ENCODE peak calls at places on chromosomes 12 and 14, in five cellular contexts. One of them, this sample, is unnamed.

GRCh38 chr14:58663494-58664111 is 25.8 kb downstream of the DACT1 start:
- DNase-seq in body of pancreas: no peak
- DNase-seq in heart left ventricle: no peak
- DNase-seq in A549: no peak
- DNase-seq in adrenal gland: no peak
- DNase-seq in this sample: no peak

GRCh38 chr14:74575936-74576335 is 36.1 kb downstream of the LTBP2 start:
- DNase-seq in adrenal gland: no peak
- DNase-seq in body of pancreas: no peak
- DNase-seq in A549: no peak
- DNase-seq in heart left ventricle: peak; percentile 14
- DNase-seq in this sample: no peak

GRCh38 chr14:68164723-68165122 is 345.1 kb downstream of the RAD51B start:
- DNase-seq in heart left ventricle: no peak
- DNase-seq in adrenal gland: no peak
- DNase-seq in body of pancreas: no peak
- DNase-seq in A549: peak; percentile 18
- DNase-seq in this sample: no peak

GRCh38 chr12:112149596-112149995 is 24.2 kb downstream of the TRAFD1 start:
- DNase-seq in A549: no peak
- DNase-seq in adrenal gland: no peak
- DNase-seq in body of pancreas: peak; percentile 55
- DNase-seq in heart left ventricle: no peak
- DNase-seq in this sample: no peak

GRCh38 chr14:104797112-104798044 is 1.8 kb upstream of the AKT1 start:
- DNase-seq in adrenal gland: no peak
- DNase-seq in A549: no peak
- DNase-seq in heart left ventricle: no peak
- DNase-seq in body of pancreas: no peak
- DNase-seq in this sample: peak; percentile 55

GRCh38 chr12:604956-605355 is 58.3 kb downstream of the NINJ2 start:
- DNase-seq in heart left ventricle: no peak
- DNase-seq in adrenal gland: no peak
- DNase-seq in A549: no peak
- DNase-seq in body of pancreas: no peak
- DNase-seq in this sample: no peak

GRCh38 chr14:96100171-96101064 is 61.3 kb downstream of the C14orf132 start:
- DNase-seq in body of pancreas: peak; percentile 90
- DNase-seq in adrenal gland: peak; percentile 77
- DNase-seq in heart left ventricle: no peak
- DNase-seq in A549: peak; percentile 82
- DNase-seq in this sample: peak; percentile 63

GRCh38 chr12:6684609-6685008 is 4.6 kb downstream of the ZNF384 start:
- DNase-seq in heart left ventricle: no peak
- DNase-seq in A549: peak; percentile 56
- DNase-seq in adrenal gland: peak; percentile 24
- DNase-seq in body of pancreas: peak; percentile 17
- DNase-seq in this sample: peak; percentile 74

GRCh38 chr14:81980601-81981310 is 447.1 kb upstream of the SEL1L start:
- DNase-seq in A549: no peak
- DNase-seq in heart left ventricle: no peak
- DNase-seq in body of pancreas: peak; percentile 5
- DNase-seq in adrenal gland: peak; percentile 2
- DNase-seq in this sample: no peak

GRCh38 chr12:108768591-108769500 is 37.5 kb upstream of the CORO1C start:
- DNase-seq in A549: peak; percentile 84
- DNase-seq in heart left ventricle: peak; percentile 74
- DNase-seq in adrenal gland: peak; percentile 29
- DNase-seq in body of pancreas: peak; percentile 71
- DNase-seq in this sample: peak; percentile 31

GRCh38 chr12:66020481-66020880 is 110.1 kb downstream of the LLPH start:
- DNase-seq in A549: no peak
- DNase-seq in body of pancreas: no peak
- DNase-seq in adrenal gland: no peak
- DNase-seq in heart left ventricle: no peak
- DNase-seq in this sample: no peak

GRCh38 chr12:50555471-50555885 is 50.7 kb downstream of the DIP2B start:
- DNase-seq in heart left ventricle: no peak
- DNase-seq in adrenal gland: no peak
- DNase-seq in body of pancreas: no peak
- DNase-seq in A549: no peak
- DNase-seq in this sample: peak; percentile 59

GRCh38 chr12:55842681-55843429 is at the start of gene MMP19:
- DNase-seq in heart left ventricle: no peak
- DNase-seq in adrenal gland: peak; percentile 35
- DNase-seq in A549: no peak
- DNase-seq in body of pancreas: no peak
- DNase-seq in this sample: no peak

GRCh38 chr14:95043314-95043713 is 114.0 kb downstream of the DICER1 start:
- DNase-seq in adrenal gland: no peak
- DNase-seq in body of pancreas: no peak
- DNase-seq in heart left ventricle: no peak
- DNase-seq in A549: no peak
- DNase-seq in this sample: no peak

GRCh38 chr12:112555621-112556233 is 137.0 kb downstream of the PTPN11 start:
- DNase-seq in heart left ventricle: no peak
- DNase-seq in adrenal gland: no peak
- DNase-seq in A549: peak; percentile 27
- DNase-seq in body of pancreas: no peak
- DNase-seq in this sample: no peak

GRCh38 chr14:74763803-74764531 is 851 bp downstream of the YLPM1 start:
- DNase-seq in body of pancreas: peak; percentile 24
- DNase-seq in heart left ventricle: no peak
- DNase-seq in adrenal gland: peak; percentile 29
- DNase-seq in A549: no peak
- DNase-seq in this sample: peak; percentile 49

GRCh38 chr12:103561174-103561573 is 25.9 kb upstream of the STAB2 start:
- DNase-seq in A549: no peak
- DNase-seq in heart left ventricle: no peak
- DNase-seq in body of pancreas: no peak
- DNase-seq in adrenal gland: no peak
- DNase-seq in this sample: no peak
- TF ChIP-seq POLR2A in A549: no peak
- TF ChIP-seq POLR2A in heart left ventricle: no peak
- TF ChIP-seq POLR2A in body of pancreas: no peak
- TF ChIP-seq POLR2A in adrenal gland: no peak
- TF ChIP-seq POLR2A in this sample: no peak

DNA sequence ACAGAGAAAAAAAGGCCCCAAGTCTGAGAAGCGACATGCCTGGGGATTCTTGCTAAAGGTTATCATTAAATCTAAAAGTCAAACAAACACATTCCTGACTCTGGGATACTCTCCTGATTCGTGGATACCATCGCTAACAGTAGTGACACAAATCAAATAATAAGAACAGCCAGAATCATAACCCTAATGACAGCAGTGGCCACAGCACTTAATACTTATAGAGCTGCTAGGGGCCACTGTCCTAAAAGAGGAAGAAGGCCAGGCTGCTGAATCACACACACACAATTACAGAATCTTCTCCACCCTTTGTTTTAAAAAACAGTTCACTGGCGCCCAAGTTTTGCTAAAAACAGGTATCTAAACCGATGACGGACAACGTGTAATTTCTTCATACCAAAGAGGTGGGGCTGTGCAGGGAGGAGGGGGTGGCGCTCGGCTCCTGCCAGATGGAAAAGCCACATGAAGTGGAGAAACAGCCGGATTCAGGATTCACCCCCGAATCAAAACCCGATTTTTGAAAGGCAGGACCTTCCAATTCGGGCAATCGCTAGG is 1.1 kb downstream of the CLIP1 start:
- DNase-seq in A549: peak; percentile 49
- DNase-seq in body of pancreas: peak; percentile 78
- DNase-seq in adrenal gland: peak; percentile 78
- DNase-seq in heart left ventricle: peak; percentile 62
- DNase-seq in this sample: peak; percentile 69
- TF ChIP-seq POLR2A in A549: no peak
- TF ChIP-seq POLR2A in body of pancreas: peak; percentile 45
- TF ChIP-seq POLR2A in adrenal gland: no peak
- TF ChIP-seq POLR2A in heart left ventricle: no peak
- TF ChIP-seq POLR2A in this sample: no peak

DNA sequence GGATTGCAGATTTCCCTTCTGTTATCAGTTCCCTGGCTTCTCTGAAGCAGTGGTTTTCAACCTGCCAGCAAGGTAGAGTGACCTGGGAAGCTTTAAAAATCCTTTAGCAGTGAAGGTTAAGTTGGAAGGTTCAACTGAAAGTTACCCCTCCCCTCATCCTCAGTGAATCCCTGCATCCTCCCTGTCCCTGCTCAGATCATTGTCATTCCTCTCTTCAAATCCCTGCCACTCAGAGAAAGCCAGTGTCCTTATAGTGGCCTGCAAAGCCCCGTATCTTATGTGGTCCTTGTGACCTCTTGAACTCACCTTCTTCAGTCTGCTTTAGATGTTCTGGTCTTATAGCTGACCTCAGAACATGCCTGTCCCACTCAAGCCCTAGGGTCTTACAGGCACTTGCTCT is 53.6 kb downstream of the PPM1A start:
- DNase-seq in A549: no peak
- DNase-seq in adrenal gland: no peak
- DNase-seq in heart left ventricle: no peak
- DNase-seq in body of pancreas: no peak
- DNase-seq in this sample: no peak
- TF ChIP-seq POLR2A in A549: no peak
- TF ChIP-seq POLR2A in adrenal gland: no peak
- TF ChIP-seq POLR2A in heart left ventricle: no peak
- TF ChIP-seq POLR2A in body of pancreas: no peak
- TF ChIP-seq POLR2A in this sample: no peak

GRCh38 chr14:77208979-77209318 is 27.4 kb downstream of the TMEM63C start:
- DNase-seq in adrenal gland: no peak
- DNase-seq in body of pancreas: no peak
- DNase-seq in A549: no peak
- DNase-seq in heart left ventricle: no peak
- DNase-seq in this sample: no peak
- TF ChIP-seq POLR2A in adrenal gland: no peak
- TF ChIP-seq POLR2A in body of pancreas: no peak
- TF ChIP-seq POLR2A in A549: no peak
- TF ChIP-seq POLR2A in heart left ventricle: no peak
- TF ChIP-seq POLR2A in this sample: no peak

DNA sequence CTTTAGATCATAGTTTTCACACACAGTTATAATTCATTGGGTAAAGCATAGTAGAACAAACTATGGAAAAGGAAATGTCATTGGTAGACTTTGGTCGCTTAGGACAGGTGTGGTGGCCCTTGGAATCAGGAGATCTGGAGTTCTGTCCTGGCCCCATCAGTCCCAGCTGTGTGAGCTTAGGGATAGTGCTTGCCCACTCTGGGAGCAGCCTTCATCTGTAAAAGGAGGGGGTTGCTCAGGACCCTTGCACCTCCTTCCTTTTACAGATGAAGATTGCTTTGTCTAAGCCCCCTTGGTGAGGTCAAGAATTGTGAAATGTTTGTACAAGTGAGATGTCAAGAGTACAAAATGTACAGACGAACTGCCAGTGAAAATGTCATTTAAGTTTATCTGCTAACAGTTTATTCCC is 93.2 kb downstream of the BORCS5 start:
- DNase-seq in A549: no peak
- DNase-seq in adrenal gland: no peak
- DNase-seq in body of pancreas: no peak
- DNase-seq in heart left ventricle: no peak
- DNase-seq in this sample: no peak
- TF ChIP-seq POLR2A in A549: no peak
- TF ChIP-seq POLR2A in adrenal gland: no peak
- TF ChIP-seq POLR2A in body of pancreas: no peak
- TF ChIP-seq POLR2A in heart left ventricle: no peak
- TF ChIP-seq POLR2A in this sample: no peak

DNA sequence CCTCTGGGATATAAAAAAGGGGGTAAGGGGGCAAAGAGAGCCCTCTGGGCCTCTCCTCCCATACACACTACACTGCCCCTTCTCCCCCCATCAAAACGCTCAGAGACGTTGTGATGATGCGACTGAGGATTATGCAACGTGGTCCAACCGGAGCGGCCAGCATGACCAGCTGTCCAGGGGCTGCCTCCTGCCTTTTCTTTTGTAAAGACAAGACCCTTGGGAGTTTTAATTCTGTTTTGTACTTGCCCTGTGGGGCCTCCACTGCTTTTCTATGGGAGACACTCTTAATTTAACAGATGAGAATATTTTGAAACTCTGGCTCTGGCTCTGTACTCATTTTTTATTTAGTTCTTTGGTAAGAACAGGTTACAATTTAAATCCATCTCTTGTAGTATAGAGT is 7.2 kb downstream of the MBD6 start:
- DNase-seq in heart left ventricle: no peak
- DNase-seq in adrenal gland: no peak
- DNase-seq in body of pancreas: no peak
- DNase-seq in A549: no peak
- DNase-seq in this sample: no peak
- TF ChIP-seq POLR2A in heart left ventricle: no peak
- TF ChIP-seq POLR2A in adrenal gland: no peak
- TF ChIP-seq POLR2A in body of pancreas: no peak
- TF ChIP-seq POLR2A in A549: no peak
- TF ChIP-seq POLR2A in this sample: no peak

GRCh38 chr12:11849752-11850504 is 200.5 kb downstream of the ETV6 start:
- DNase-seq in heart left ventricle: no peak
- DNase-seq in A549: no peak
- DNase-seq in body of pancreas: no peak
- DNase-seq in adrenal gland: no peak
- DNase-seq in this sample: no peak
- TF ChIP-seq POLR2A in heart left ventricle: no peak
- TF ChIP-seq POLR2A in A549: no peak
- TF ChIP-seq POLR2A in body of pancreas: no peak
- TF ChIP-seq POLR2A in adrenal gland: no peak
- TF ChIP-seq POLR2A in this sample: no peak

GRCh38 chr14:23620177-23620702 is 15.9 kb upstream of the DHRS2 start:
- DNase-seq in A549: no peak
- DNase-seq in adrenal gland: no peak
- DNase-seq in body of pancreas: no peak
- DNase-seq in heart left ventricle: no peak
- DNase-seq in this sample: no peak
- TF ChIP-seq POLR2A in A549: no peak
- TF ChIP-seq POLR2A in adrenal gland: no peak
- TF ChIP-seq POLR2A in body of pancreas: no peak
- TF ChIP-seq POLR2A in heart left ventricle: no peak
- TF ChIP-seq POLR2A in this sample: no peak

This sample was measured in erythroblast.